ENCODE peak calls at places on chromosomes 1 and 21, in nine cellular contexts. One of them, this sample, is unnamed.
A peak's percentile ranks its signal among the peaks of the same experiment; 100 is the strongest.

GRCh38 chr1:69836961-69837636 is 269.4 kb downstream of the LRRC7 start:
- DNase-seq in GM03348: peak; percentile 9
- DNase-seq in testis: no peak
- DNase-seq in astrocyte: peak; percentile 3
- DNase-seq in AG08396: no peak
- DNase-seq in sciatic nerve: no peak
- DNase-seq in NCI-H1436: no peak
- DNase-seq in CD4-positive, CD25-positive, alpha-beta regulatory T cell: no peak
- DNase-seq in GM04504: no peak
- DNase-seq in this sample: no peak

GRCh38 chr1:205313681-205314308 is 7.8 kb downstream of the NUAK2 start:
- DNase-seq in AG08396: peak; percentile 79
- DNase-seq in CD4-positive, CD25-positive, alpha-beta regulatory T cell: peak; percentile 64
- DNase-seq in astrocyte: peak; percentile 87
- DNase-seq in testis: peak; percentile 60
- DNase-seq in GM03348: peak; percentile 72
- DNase-seq in NCI-H1436: peak; percentile 79
- DNase-seq in GM04504: no peak
- DNase-seq in sciatic nerve: peak; percentile 72
- DNase-seq in this sample: peak; percentile 46

GRCh38 chr1:19395678-19396192 is 83.6 kb downstream of the SLC66A1 start:
- DNase-seq in GM04504: peak; percentile 66
- DNase-seq in sciatic nerve: no peak
- DNase-seq in AG08396: peak; percentile 56
- DNase-seq in testis: no peak
- DNase-seq in CD4-positive, CD25-positive, alpha-beta regulatory T cell: no peak
- DNase-seq in NCI-H1436: no peak
- DNase-seq in GM03348: peak; percentile 66
- DNase-seq in astrocyte: peak; percentile 50
- DNase-seq in this sample: no peak

GRCh38 chr1:19815801-19816736 is 986 bp upstream of the RNF186 start:
- DNase-seq in testis: no peak
- DNase-seq in GM03348: no peak
- DNase-seq in AG08396: no peak
- DNase-seq in CD4-positive, CD25-positive, alpha-beta regulatory T cell: no peak
- DNase-seq in NCI-H1436: peak; percentile 24
- DNase-seq in sciatic nerve: no peak
- DNase-seq in GM04504: no peak
- DNase-seq in astrocyte: no peak
- DNase-seq in this sample: peak; percentile 39

GRCh38 chr1:246705368-246705767 is 18.8 kb upstream of the SCCPDH start:
- DNase-seq in testis: no peak
- DNase-seq in GM03348: peak; percentile 83
- DNase-seq in CD4-positive, CD25-positive, alpha-beta regulatory T cell: no peak
- DNase-seq in NCI-H1436: no peak
- DNase-seq in GM04504: peak; percentile 88
- DNase-seq in AG08396: peak; percentile 67
- DNase-seq in astrocyte: peak; percentile 96
- DNase-seq in sciatic nerve: no peak
- DNase-seq in this sample: no peak

GRCh38 chr1:56830052-56830451 is 10.8 kb upstream of the FYB2 start:
- DNase-seq in NCI-H1436: no peak
- DNase-seq in testis: peak; percentile 19
- DNase-seq in sciatic nerve: no peak
- DNase-seq in AG08396: no peak
- DNase-seq in astrocyte: no peak
- DNase-seq in CD4-positive, CD25-positive, alpha-beta regulatory T cell: no peak
- DNase-seq in GM03348: no peak
- DNase-seq in GM04504: no peak
- DNase-seq in this sample: no peak

GRCh38 chr1:48876221-48876785 is 99.6 kb upstream of the BEND5 start:
- DNase-seq in CD4-positive, CD25-positive, alpha-beta regulatory T cell: no peak
- DNase-seq in GM03348: peak; percentile 24
- DNase-seq in GM04504: peak; percentile 26
- DNase-seq in sciatic nerve: no peak
- DNase-seq in testis: no peak
- DNase-seq in astrocyte: peak; percentile 17
- DNase-seq in AG08396: no peak
- DNase-seq in NCI-H1436: no peak
- DNase-seq in this sample: peak; percentile 42

GRCh38 chr1:31696246-31696645 is 7.6 kb downstream of the COL16A1 start:
- DNase-seq in sciatic nerve: peak; percentile 80
- DNase-seq in astrocyte: no peak
- DNase-seq in GM04504: no peak
- DNase-seq in GM03348: no peak
- DNase-seq in testis: peak; percentile 82
- DNase-seq in NCI-H1436: no peak
- DNase-seq in AG08396: no peak
- DNase-seq in CD4-positive, CD25-positive, alpha-beta regulatory T cell: no peak
- DNase-seq in this sample: no peak

GRCh38 chr21:32735524-32735923 is 7.7 kb upstream of the SYNJ1 start:
- DNase-seq in GM03348: no peak
- DNase-seq in astrocyte: no peak
- DNase-seq in AG08396: no peak
- DNase-seq in CD4-positive, CD25-positive, alpha-beta regulatory T cell: no peak
- DNase-seq in sciatic nerve: no peak
- DNase-seq in NCI-H1436: no peak
- DNase-seq in GM04504: no peak
- DNase-seq in testis: no peak
- DNase-seq in this sample: no peak